ENCODE peak calls at places on chromosomes 6 and 20, in seven cellular contexts. J is head of caudate nucleus; M is stimulated activated CD4-positive, alpha-beta T cell treated with anti-CD3 and anti-CD28 coated beads, Interleukin-2, amount 100 ng/mL, for 24 hours; Y is activated T-helper 1 cell treated with anti-CD3 and anti-CD28 coated beads, Interleukin-2, amount 50 U/mL, for 16 hours; F is EL; K is sigmoid colon; W is MCF 10A. Z is an unnamed sample.

GRCh38 chr6:130997061-130997753 is 65.8 kb downstream of the EPB41L2 start:
- DNase-seq in W (no peak), J (no peak), F (peak; percentile 67), Y (no peak), M (no peak), K (no peak), Z (no peak)

GRCh38 chr6:38632490-38632889 is 7.2 kb downstream of the BTBD9 start:
- DNase-seq in F (no peak), Y (no peak), W (peak; percentile 45), K (no peak), M (no peak), J (no peak), Z (no peak)

GRCh38 chr6:42419490-42420280 is 32.0 kb downstream of the TRERF1 start:
- DNase-seq in K (no peak), W (peak; percentile 6), F (no peak), M (no peak), J (no peak), Y (no peak), Z (no peak)

GRCh38 chr6:152310371-152310954 is 326.7 kb downstream of the SYNE1 start:
- DNase-seq in W (no peak), K (no peak), J (peak; percentile 44), F (no peak), Y (no peak), M (no peak), Z (no peak)

GRCh38 chr6:67593247-67593646 is 1041.8 kb upstream of the ADGRB3 start:
- DNase-seq in M (no peak), K (no peak), J (no peak), W (no peak), F (no peak), Y (no peak), Z (no peak)

GRCh38 chr20:59696476-59696875 is 92.1 kb downstream of the PHACTR3 start:
- DNase-seq in J (peak; percentile 48), F (no peak), Y (no peak), K (no peak), W (no peak), M (no peak), Z (no peak)

GRCh38 chr6:168041928-168042327 is 37.1 kb downstream of the FRMD1 start:
- DNase-seq in F (no peak), J (no peak), M (no peak), K (peak; percentile 60), W (no peak), Y (no peak), Z (no peak)

GRCh38 chr6:20182926-20183521 is 29.2 kb downstream of the MBOAT1 start:
- DNase-seq in J (no peak), K (peak; percentile 85), Y (no peak), M (no peak), F (no peak), W (peak; percentile 81), Z (no peak)

GRCh38 chr6:133590814-133591213 is 298.1 kb upstream of the TCF21 start:
- DNase-seq in M (no peak), F (peak; percentile 18), W (peak; percentile 94), K (no peak), J (no peak), Y (no peak), Z (no peak)

GRCh38 chr6:132814716-132815570 is 574 bp downstream of the RPS12 start:
- DNase-seq in K (no peak), J (peak; percentile 15), M (peak; percentile 32), F (peak; percentile 15), W (no peak), Y (no peak), Z (no peak)

GRCh38 chr6:155943635-155944034 is 488.0 kb upstream of the NOX3 start:
- DNase-seq in M (no peak), Y (no peak), F (peak; percentile 52), J (no peak), K (no peak), W (no peak), Z (no peak)

GRCh38 chr20:53580376-53581111 is 13.1 kb downstream of the ZNF217 start:
- DNase-seq in W (no peak), J (no peak), M (no peak), Y (no peak), F (no peak), K (no peak), Z (no peak)

GRCh38 chr6:134198093-134198492 is 119.8 kb downstream of the SGK1 start:
- DNase-seq in K (no peak), F (peak; percentile 49), J (no peak), Y (no peak), W (no peak), M (no peak), Z (no peak)

GRCh38 chr6:12751694-12752304 is 35.2 kb downstream of the PHACTR1 start:
- DNase-seq in M (peak; percentile 53), J (no peak), K (no peak), F (peak; percentile 63), W (peak; percentile 66), Y (no peak), Z (peak; percentile 32)

GRCh38 chr6:136290406-136291010 is 862 bp upstream of the BCLAF1 start:
- DNase-seq in J (peak; percentile 69), K (peak; percentile 91), W (peak; percentile 82), F (peak; percentile 88), Y (peak; percentile 66), M (peak; percentile 63), Z (peak; percentile 31)

GRCh38 chr20:34708621-34709043 is 4.5 kb downstream of the TP53INP2 start:
- DNase-seq in J (peak; percentile 79), F (peak; percentile 57), M (peak; percentile 64), W (peak; percentile 33), Y (peak; percentile 31), K (peak; percentile 79), Z (no peak)

GRCh38 chr6:168209420-168209819 is 110.2 kb downstream of the DACT2 start:
- DNase-seq in Y (no peak), W (no peak), K (peak; percentile 51), M (no peak), J (no peak), F (no peak), Z (no peak)

GRCh38 chr6:167307342-167307955 is 16.3 kb downstream of the UNC93A start:
- DNase-seq in K (no peak), Y (no peak), F (no peak), W (no peak), M (no peak), J (no peak), Z (no peak)

GRCh38 chr20:58611236-58612020 is 39.7 kb upstream of the STX16 start:
- DNase-seq in J (no peak), W (no peak), K (no peak), F (no peak), M (no peak), Y (no peak), Z (no peak)

GRCh38 chr20:34720266-34720665 is 16.1 kb downstream of the TP53INP2 start:
- DNase-seq in K (no peak), Y (no peak), F (no peak), J (no peak), W (no peak), M (no peak), Z (no peak)

GRCh38 chr6:11207199-11207968 is 25.1 kb downstream of the NEDD9 start:
- DNase-seq in K (peak; percentile 79), J (peak; percentile 32), Y (no peak), M (no peak), F (peak; percentile 97), W (peak; percentile 96), Z (peak; percentile 66)

GRCh38 chr6:104969108-104969507 is 12.2 kb downstream of the LIN28B start:
- DNase-seq in J (no peak), F (no peak), K (no peak), M (no peak), W (no peak), Y (no peak), Z (no peak)

GRCh38 chr20:46894579-46894958 is at the start of gene EYA2:
- DNase-seq in Y (no peak), M (no peak), W (no peak), F (no peak), K (no peak), J (no peak), Z (no peak)

GRCh38 chr20:54622338-54623280 is 147.2 kb downstream of the DOK5 start:
- DNase-seq in M (peak; percentile 11), K (no peak), J (no peak), Y (no peak), F (no peak), W (no peak), Z (no peak)

GRCh38 chr6:10968776-10969175 is 75.3 kb downstream of the ELOVL2 start:
- DNase-seq in K (no peak), W (no peak), J (no peak), M (no peak), Y (no peak), F (peak; percentile 82), Z (no peak)

GRCh38 chr20:35363190-35363589 is 48.6 kb downstream of the UQCC1 start:
- DNase-seq in M (no peak), K (no peak), Y (no peak), F (no peak), J (peak; percentile 30), W (no peak), Z (no peak)

GRCh38 chr6:51684038-51684437 is 403.4 kb downstream of the PKHD1 start:
- DNase-seq in W (no peak), J (no peak), F (no peak), Y (no peak), K (no peak), M (no peak), Z (no peak)

GRCh38 chr6:137309078-137309762 is 90.0 kb upstream of the IFNGR1 start:
- DNase-seq in Y (no peak), J (peak; percentile 26), W (peak; percentile 89), M (no peak), F (peak; percentile 73), K (peak; percentile 71), Z (peak; percentile 29)

GRCh38 chr20:63090682-63091571 is 84.2 kb upstream of the BHLHE23 start:
- DNase-seq in F (no peak), M (no peak), W (no peak), J (peak; percentile 3), K (peak; percentile 39), Y (no peak), Z (no peak)

GRCh38 chr6:42117843-42118161 is 24.6 kb downstream of the C6orf132 start:
- DNase-seq in F (no peak), J (no peak), W (no peak), M (no peak), Y (no peak), K (no peak), Z (no peak)

GRCh38 chr6:149897015-149897697 is 757 bp downstream of the RAET1E start:
- DNase-seq in W (peak; percentile 97), J (peak; percentile 26), K (peak; percentile 96), F (peak; percentile 93), Y (no peak), M (no peak), Z (peak; percentile 69)

GRCh38 chr6:119856136-119856535 is 506.6 kb upstream of the MAN1A1 start:
- DNase-seq in F (peak; percentile 4), J (no peak), Y (no peak), M (peak; percentile 13), K (no peak), W (peak; percentile 16), Z (no peak)

GRCh38 chr20:14234666-14235295 is 102.6 kb downstream of the FLRT3 start:
- DNase-seq in F (peak; percentile 53), J (no peak), W (peak; percentile 59), Y (no peak), M (no peak), K (no peak), Z (no peak)

GRCh38 chr6:120556491-120556890 is 777.8 kb downstream of the TBC1D32 start:
- DNase-seq in F (no peak), Y (no peak), J (no peak), W (no peak), K (no peak), M (no peak), Z (no peak)

GRCh38 chr6:138105880-138106664 is 1.1 kb downstream of the PERP start:
- DNase-seq in Y (no peak), M (no peak), W (peak; percentile 56), J (no peak), F (no peak), K (no peak), Z (no peak)

GRCh38 chr6:81307640-81308214 is 444.8 kb downstream of the TENT5A start:
- DNase-seq in Y (no peak), W (no peak), F (no peak), M (no peak), K (no peak), J (no peak), Z (no peak)

GRCh38 chr6:135094403-135094821 is 39.8 kb upstream of the HBS1L start:
- DNase-seq in J (no peak), W (peak; percentile 21), Y (no peak), K (no peak), F (peak; percentile 14), M (no peak), Z (no peak)

GRCh38 chr6:46491201-46491788 is at the start of gene RCAN2:
- DNase-seq in W (peak; percentile 47), M (peak; percentile 34), K (peak; percentile 81), Y (no peak), J (peak; percentile 74), F (peak; percentile 61), Z (no peak)

Z was measured in omental fat pad.